ENCODE peak calls at places on chromosomes 7 and 10, in seven cellular contexts. One of them, this sample, is unnamed.

GRCh38 chr7:156764016-156764669 is 123.6 kb downstream of the RNF32 start:
- DNase-seq in body of pancreas: peak
- DNase-seq in substantia nigra: peak
- DNase-seq in CD8-positive, alpha-beta T cell: no peak
- DNase-seq in SJCRH30: peak
- DNase-seq in tibial nerve: peak
- DNase-seq in activated T-cell treated with anti-CD3 and anti-CD28 coated beads for 1 hour: no peak
- DNase-seq in this sample: peak

GRCh38 chr10:28054211-28054888 is 55.5 kb upstream of the ODAD2 start:
- DNase-seq in body of pancreas: no peak
- DNase-seq in substantia nigra: no peak
- DNase-seq in CD8-positive, alpha-beta T cell: no peak
- DNase-seq in SJCRH30: peak
- DNase-seq in tibial nerve: no peak
- DNase-seq in activated T-cell treated with anti-CD3 and anti-CD28 coated beads for 1 hour: no peak
- DNase-seq in this sample: no peak

GRCh38 chr7:2107386-2108085 is 125.2 kb downstream of the MAD1L1 start:
- DNase-seq in body of pancreas: no peak
- DNase-seq in substantia nigra: peak
- DNase-seq in CD8-positive, alpha-beta T cell: no peak
- DNase-seq in SJCRH30: peak
- DNase-seq in tibial nerve: no peak
- DNase-seq in activated T-cell treated with anti-CD3 and anti-CD28 coated beads for 1 hour: no peak
- DNase-seq in this sample: no peak

GRCh38 chr7:129144095-129144833 is at the start of gene TSPAN33:
- DNase-seq in body of pancreas: peak
- DNase-seq in substantia nigra: peak
- DNase-seq in CD8-positive, alpha-beta T cell: peak
- DNase-seq in SJCRH30: peak
- DNase-seq in tibial nerve: peak
- DNase-seq in activated T-cell treated with anti-CD3 and anti-CD28 coated beads for 1 hour: peak
- DNase-seq in this sample: peak

GRCh38 chr10:77834943-77835668 is 91.4 kb downstream of the DLG5 start:
- DNase-seq in body of pancreas: no peak
- DNase-seq in substantia nigra: no peak
- DNase-seq in CD8-positive, alpha-beta T cell: no peak
- DNase-seq in SJCRH30: no peak
- DNase-seq in tibial nerve: no peak
- DNase-seq in activated T-cell treated with anti-CD3 and anti-CD28 coated beads for 1 hour: no peak
- DNase-seq in this sample: no peak

GRCh38 chr7:148397555-148397954 is 193.0 kb upstream of the C7orf33 start:
- DNase-seq in body of pancreas: no peak
- DNase-seq in substantia nigra: no peak
- DNase-seq in CD8-positive, alpha-beta T cell: no peak
- DNase-seq in SJCRH30: no peak
- DNase-seq in tibial nerve: no peak
- DNase-seq in activated T-cell treated with anti-CD3 and anti-CD28 coated beads for 1 hour: no peak
- DNase-seq in this sample: no peak

GRCh38 chr7:47631711-47632110 is 49.8 kb upstream of the TNS3 start:
- DNase-seq in body of pancreas: no peak
- DNase-seq in substantia nigra: no peak
- DNase-seq in CD8-positive, alpha-beta T cell: no peak
- DNase-seq in SJCRH30: no peak
- DNase-seq in tibial nerve: no peak
- DNase-seq in activated T-cell treated with anti-CD3 and anti-CD28 coated beads for 1 hour: no peak
- DNase-seq in this sample: no peak

GRCh38 chr10:112562803-112563663 is 116.0 kb downstream of the VTI1A start:
- DNase-seq in body of pancreas: no peak
- DNase-seq in substantia nigra: no peak
- DNase-seq in CD8-positive, alpha-beta T cell: no peak
- DNase-seq in SJCRH30: peak
- DNase-seq in tibial nerve: no peak
- DNase-seq in activated T-cell treated with anti-CD3 and anti-CD28 coated beads for 1 hour: no peak
- DNase-seq in this sample: no peak

GRCh38 chr7:129496653-129497052 is 5.7 kb upstream of the SMKR1 start:
- DNase-seq in body of pancreas: no peak
- DNase-seq in substantia nigra: no peak
- DNase-seq in CD8-positive, alpha-beta T cell: no peak
- DNase-seq in SJCRH30: no peak
- DNase-seq in tibial nerve: no peak
- DNase-seq in activated T-cell treated with anti-CD3 and anti-CD28 coated beads for 1 hour: no peak
- DNase-seq in this sample: no peak

GRCh38 chr7:101507791-101508252 is 121.3 kb downstream of the MYL10 start:
- DNase-seq in body of pancreas: peak
- DNase-seq in substantia nigra: no peak
- DNase-seq in CD8-positive, alpha-beta T cell: no peak
- DNase-seq in SJCRH30: peak
- DNase-seq in tibial nerve: no peak
- DNase-seq in activated T-cell treated with anti-CD3 and anti-CD28 coated beads for 1 hour: no peak
- DNase-seq in this sample: no peak

GRCh38 chr10:48526846-48527505 is 77.9 kb downstream of the ARHGAP22 start:
- DNase-seq in body of pancreas: no peak
- DNase-seq in substantia nigra: no peak
- DNase-seq in CD8-positive, alpha-beta T cell: no peak
- DNase-seq in SJCRH30: peak
- DNase-seq in tibial nerve: no peak
- DNase-seq in activated T-cell treated with anti-CD3 and anti-CD28 coated beads for 1 hour: no peak
- DNase-seq in this sample: no peak

GRCh38 chr10:130623680-130624271 is 487.6 kb downstream of the GLRX3 start:
- DNase-seq in body of pancreas: no peak
- DNase-seq in substantia nigra: no peak
- DNase-seq in CD8-positive, alpha-beta T cell: no peak
- DNase-seq in SJCRH30: peak
- DNase-seq in tibial nerve: no peak
- DNase-seq in activated T-cell treated with anti-CD3 and anti-CD28 coated beads for 1 hour: no peak
- DNase-seq in this sample: no peak

GRCh38 chr10:63627376-63627775 is 106.2 kb downstream of the REEP3 start:
- DNase-seq in body of pancreas: no peak
- DNase-seq in substantia nigra: no peak
- DNase-seq in CD8-positive, alpha-beta T cell: no peak
- DNase-seq in SJCRH30: no peak
- DNase-seq in tibial nerve: no peak
- DNase-seq in activated T-cell treated with anti-CD3 and anti-CD28 coated beads for 1 hour: no peak
- DNase-seq in this sample: no peak